ENCODE peak calls at places on chromosomes 12 and 14, in ten cellular contexts. One of them, this sample, is unnamed.
A peak's percentile ranks its signal among the peaks of the same experiment; 100 is the strongest.

GRCh38 chr14:37246427-37246829 is 48.7 kb downstream of the MIPOL1 start:
- DNase-seq in CD4-positive, alpha-beta T cell: no peak
- DNase-seq in astrocyte of the spinal cord: peak; percentile 60
- DNase-seq in tibial artery: no peak
- DNase-seq in kidney epithelial cell: no peak
- DNase-seq in neural crest cell: no peak
- DNase-seq in body of pancreas: no peak
- DNase-seq in GM10248: peak; percentile 19
- DNase-seq in PC-3: peak; percentile 79
- DNase-seq in neural progenitor cell: peak; percentile 65
- DNase-seq in this sample: no peak

GRCh38 chr14:69044965-69045555 is 66.0 kb upstream of the ACTN1 start:
- DNase-seq in CD4-positive, alpha-beta T cell: no peak
- DNase-seq in astrocyte of the spinal cord: peak; percentile 76
- DNase-seq in tibial artery: no peak
- DNase-seq in kidney epithelial cell: no peak
- DNase-seq in neural crest cell: no peak
- DNase-seq in body of pancreas: peak; percentile 34
- DNase-seq in GM10248: no peak
- DNase-seq in PC-3: no peak
- DNase-seq in neural progenitor cell: no peak
- DNase-seq in this sample: no peak

GRCh38 chr12:100716949-100717732 is 77.4 kb upstream of the ANO4 start:
- DNase-seq in CD4-positive, alpha-beta T cell: no peak
- DNase-seq in astrocyte of the spinal cord: peak; percentile 7
- DNase-seq in tibial artery: no peak
- DNase-seq in kidney epithelial cell: no peak
- DNase-seq in neural crest cell: peak; percentile 21
- DNase-seq in body of pancreas: no peak
- DNase-seq in GM10248: no peak
- DNase-seq in PC-3: no peak
- DNase-seq in neural progenitor cell: peak; percentile 81
- DNase-seq in this sample: peak; percentile 30

GRCh38 chr14:36582011-36582873 is at the start of gene NKX2-8:
- DNase-seq in CD4-positive, alpha-beta T cell: no peak
- DNase-seq in astrocyte of the spinal cord: no peak
- DNase-seq in tibial artery: no peak
- DNase-seq in kidney epithelial cell: no peak
- DNase-seq in neural crest cell: no peak
- DNase-seq in body of pancreas: peak; percentile 37
- DNase-seq in GM10248: peak; percentile 9
- DNase-seq in PC-3: no peak
- DNase-seq in neural progenitor cell: peak; percentile 60
- DNase-seq in this sample: no peak

GRCh38 chr12:44542716-44543115 is 333.4 kb downstream of the NELL2 start:
- DNase-seq in CD4-positive, alpha-beta T cell: no peak
- DNase-seq in astrocyte of the spinal cord: no peak
- DNase-seq in tibial artery: no peak
- DNase-seq in kidney epithelial cell: no peak
- DNase-seq in neural crest cell: no peak
- DNase-seq in body of pancreas: no peak
- DNase-seq in GM10248: no peak
- DNase-seq in PC-3: no peak
- DNase-seq in neural progenitor cell: no peak
- DNase-seq in this sample: no peak

GRCh38 chr14:62847168-62847567 is 198.1 kb downstream of the KCNH5 start:
- DNase-seq in CD4-positive, alpha-beta T cell: no peak
- DNase-seq in astrocyte of the spinal cord: no peak
- DNase-seq in tibial artery: no peak
- DNase-seq in kidney epithelial cell: no peak
- DNase-seq in neural crest cell: no peak
- DNase-seq in body of pancreas: no peak
- DNase-seq in GM10248: no peak
- DNase-seq in PC-3: no peak
- DNase-seq in neural progenitor cell: no peak
- DNase-seq in this sample: no peak

GRCh38 chr14:101113108-101113612 is 209.6 kb upstream of the RTL1 start:
- DNase-seq in CD4-positive, alpha-beta T cell: no peak
- DNase-seq in astrocyte of the spinal cord: no peak
- DNase-seq in tibial artery: peak; percentile 14
- DNase-seq in kidney epithelial cell: no peak
- DNase-seq in neural crest cell: no peak
- DNase-seq in body of pancreas: no peak
- DNase-seq in GM10248: no peak
- DNase-seq in PC-3: no peak
- DNase-seq in neural progenitor cell: no peak
- DNase-seq in this sample: no peak

GRCh38 chr12:50057000-50057841 is at the start of gene ASIC1:
- DNase-seq in CD4-positive, alpha-beta T cell: peak; percentile 15
- DNase-seq in astrocyte of the spinal cord: peak; percentile 56
- DNase-seq in tibial artery: peak; percentile 61
- DNase-seq in kidney epithelial cell: no peak
- DNase-seq in neural crest cell: peak; percentile 68
- DNase-seq in body of pancreas: peak; percentile 76
- DNase-seq in GM10248: peak; percentile 57
- DNase-seq in PC-3: peak; percentile 64
- DNase-seq in neural progenitor cell: peak; percentile 88
- DNase-seq in this sample: peak; percentile 67

GRCh38 chr14:61438860-61439765 is 117.7 kb downstream of the PRKCH start:
- DNase-seq in CD4-positive, alpha-beta T cell: no peak
- DNase-seq in astrocyte of the spinal cord: peak; percentile 80
- DNase-seq in tibial artery: peak; percentile 69
- DNase-seq in kidney epithelial cell: no peak
- DNase-seq in neural crest cell: no peak
- DNase-seq in body of pancreas: peak; percentile 48
- DNase-seq in GM10248: peak; percentile 53
- DNase-seq in PC-3: peak; percentile 96
- DNase-seq in neural progenitor cell: peak; percentile 41
- DNase-seq in this sample: no peak

GRCh38 chr14:34398024-34398423 is 64.0 kb downstream of the SPTSSA start:
- DNase-seq in CD4-positive, alpha-beta T cell: no peak
- DNase-seq in astrocyte of the spinal cord: no peak
- DNase-seq in tibial artery: no peak
- DNase-seq in kidney epithelial cell: no peak
- DNase-seq in neural crest cell: no peak
- DNase-seq in body of pancreas: no peak
- DNase-seq in GM10248: no peak
- DNase-seq in PC-3: peak; percentile 17
- DNase-seq in neural progenitor cell: no peak
- DNase-seq in this sample: no peak

GRCh38 chr12:122983789-122984515 is 3.5 kb downstream of the ARL6IP4 start:
- DNase-seq in CD4-positive, alpha-beta T cell: no peak
- DNase-seq in astrocyte of the spinal cord: no peak
- DNase-seq in tibial artery: no peak
- DNase-seq in kidney epithelial cell: no peak
- DNase-seq in neural crest cell: no peak
- DNase-seq in body of pancreas: no peak
- DNase-seq in GM10248: no peak
- DNase-seq in PC-3: no peak
- DNase-seq in neural progenitor cell: no peak
- DNase-seq in this sample: no peak

GRCh38 chr12:2682301-2683282 is 112.2 kb upstream of the FKBP4 start:
- DNase-seq in CD4-positive, alpha-beta T cell: no peak
- DNase-seq in astrocyte of the spinal cord: peak; percentile 41
- DNase-seq in tibial artery: no peak
- DNase-seq in kidney epithelial cell: no peak
- DNase-seq in neural crest cell: peak; percentile 36
- DNase-seq in body of pancreas: peak; percentile 47
- DNase-seq in GM10248: no peak
- DNase-seq in PC-3: peak; percentile 38
- DNase-seq in neural progenitor cell: peak; percentile 78
- DNase-seq in this sample: no peak

GRCh38 chr12:63897931-63898330 is 53.4 kb downstream of the SRGAP1 start:
- DNase-seq in CD4-positive, alpha-beta T cell: no peak
- DNase-seq in astrocyte of the spinal cord: peak; percentile 55
- DNase-seq in tibial artery: no peak
- DNase-seq in kidney epithelial cell: no peak
- DNase-seq in neural crest cell: no peak
- DNase-seq in body of pancreas: peak; percentile 36
- DNase-seq in GM10248: no peak
- DNase-seq in PC-3: no peak
- DNase-seq in neural progenitor cell: no peak
- DNase-seq in this sample: no peak

GRCh38 chr12:70815866-70816470 is 104.6 kb downstream of the PTPRR start:
- DNase-seq in CD4-positive, alpha-beta T cell: no peak
- DNase-seq in astrocyte of the spinal cord: no peak
- DNase-seq in tibial artery: no peak
- DNase-seq in kidney epithelial cell: no peak
- DNase-seq in neural crest cell: no peak
- DNase-seq in body of pancreas: no peak
- DNase-seq in GM10248: no peak
- DNase-seq in PC-3: peak; percentile 83
- DNase-seq in neural progenitor cell: no peak
- DNase-seq in this sample: no peak

GRCh38 chr12:119843100-119843499 is 34.0 kb downstream of the CIT start:
- DNase-seq in CD4-positive, alpha-beta T cell: no peak
- DNase-seq in astrocyte of the spinal cord: peak; percentile 64
- DNase-seq in tibial artery: no peak
- DNase-seq in kidney epithelial cell: no peak
- DNase-seq in neural crest cell: no peak
- DNase-seq in body of pancreas: no peak
- DNase-seq in GM10248: no peak
- DNase-seq in PC-3: no peak
- DNase-seq in neural progenitor cell: no peak
- DNase-seq in this sample: no peak

GRCh38 chr12:51245476-51246253 is 7.0 kb downstream of the DAZAP2 start:
- DNase-seq in CD4-positive, alpha-beta T cell: no peak
- DNase-seq in astrocyte of the spinal cord: no peak
- DNase-seq in tibial artery: no peak
- DNase-seq in kidney epithelial cell: no peak
- DNase-seq in neural crest cell: no peak
- DNase-seq in body of pancreas: no peak
- DNase-seq in GM10248: no peak
- DNase-seq in PC-3: no peak
- DNase-seq in neural progenitor cell: no peak
- DNase-seq in this sample: no peak

GRCh38 chr12:52213541-52214420 is 19.3 kb upstream of the KRT7 start:
- DNase-seq in CD4-positive, alpha-beta T cell: peak; percentile 16
- DNase-seq in astrocyte of the spinal cord: peak; percentile 77
- DNase-seq in tibial artery: peak; percentile 65
- DNase-seq in kidney epithelial cell: no peak
- DNase-seq in neural crest cell: peak; percentile 83
- DNase-seq in body of pancreas: peak; percentile 91
- DNase-seq in GM10248: peak; percentile 76
- DNase-seq in PC-3: peak; percentile 96
- DNase-seq in neural progenitor cell: peak; percentile 90
- DNase-seq in this sample: peak; percentile 79

GRCh38 chr14:28163897-28164296 is 602.7 kb upstream of the FOXG1 start:
- DNase-seq in CD4-positive, alpha-beta T cell: no peak
- DNase-seq in astrocyte of the spinal cord: no peak
- DNase-seq in tibial artery: no peak
- DNase-seq in kidney epithelial cell: no peak
- DNase-seq in neural crest cell: no peak
- DNase-seq in body of pancreas: no peak
- DNase-seq in GM10248: no peak
- DNase-seq in PC-3: no peak
- DNase-seq in neural progenitor cell: no peak
- DNase-seq in this sample: no peak

GRCh38 chr14:102941419-102942011 is 19.1 kb downstream of the AMN start:
- DNase-seq in CD4-positive, alpha-beta T cell: no peak
- DNase-seq in astrocyte of the spinal cord: no peak
- DNase-seq in tibial artery: no peak
- DNase-seq in kidney epithelial cell: no peak
- DNase-seq in neural crest cell: no peak
- DNase-seq in body of pancreas: no peak
- DNase-seq in GM10248: no peak
- DNase-seq in PC-3: no peak
- DNase-seq in neural progenitor cell: no peak
- DNase-seq in this sample: no peak

GRCh38 chr14:70514168-70515069 is 20.4 kb downstream of the ADAM20 start:
- DNase-seq in CD4-positive, alpha-beta T cell: no peak
- DNase-seq in astrocyte of the spinal cord: no peak
- DNase-seq in tibial artery: no peak
- DNase-seq in kidney epithelial cell: no peak
- DNase-seq in neural crest cell: no peak
- DNase-seq in body of pancreas: no peak
- DNase-seq in GM10248: no peak
- DNase-seq in PC-3: peak; percentile 9
- DNase-seq in neural progenitor cell: no peak
- DNase-seq in this sample: no peak

GRCh38 chr14:20682435-20683124 is 1.8 kb upstream of the RNASE4 start:
- DNase-seq in CD4-positive, alpha-beta T cell: peak; percentile 72
- DNase-seq in astrocyte of the spinal cord: peak; percentile 95
- DNase-seq in tibial artery: peak; percentile 94
- DNase-seq in kidney epithelial cell: no peak
- DNase-seq in neural crest cell: peak; percentile 71
- DNase-seq in body of pancreas: peak; percentile 89
- DNase-seq in GM10248: peak; percentile 84
- DNase-seq in PC-3: peak; percentile 91
- DNase-seq in neural progenitor cell: peak; percentile 86
- DNase-seq in this sample: peak; percentile 53
- TF ChIP-seq CTCF in CD4-positive, alpha-beta T cell: no peak
- TF ChIP-seq CTCF in astrocyte of the spinal cord: no peak
- TF ChIP-seq CTCF in tibial artery: no peak
- TF ChIP-seq CTCF in kidney epithelial cell: peak; percentile 15
- TF ChIP-seq CTCF in neural crest cell: no peak
- TF ChIP-seq CTCF in body of pancreas: no peak
- TF ChIP-seq CTCF in GM10248: no peak
- TF ChIP-seq CTCF in PC-3: no peak
- TF ChIP-seq CTCF in neural progenitor cell: no peak
- TF ChIP-seq CTCF in this sample: no peak

GRCh38 chr12:14986449-14986848 is 13.6 kb downstream of the PDE6H start:
- DNase-seq in CD4-positive, alpha-beta T cell: no peak
- DNase-seq in astrocyte of the spinal cord: no peak
- DNase-seq in tibial artery: no peak
- DNase-seq in kidney epithelial cell: no peak
- DNase-seq in neural crest cell: no peak
- DNase-seq in body of pancreas: no peak
- DNase-seq in GM10248: no peak
- DNase-seq in PC-3: no peak
- DNase-seq in neural progenitor cell: no peak
- DNase-seq in this sample: no peak
- TF ChIP-seq CTCF in CD4-positive, alpha-beta T cell: peak; percentile 21
- TF ChIP-seq CTCF in astrocyte of the spinal cord: peak; percentile 11
- TF ChIP-seq CTCF in tibial artery: no peak
- TF ChIP-seq CTCF in kidney epithelial cell: peak; percentile 2
- TF ChIP-seq CTCF in neural crest cell: no peak
- TF ChIP-seq CTCF in body of pancreas: peak; percentile 8
- TF ChIP-seq CTCF in GM10248: no peak
- TF ChIP-seq CTCF in PC-3: peak; percentile 26
- TF ChIP-seq CTCF in neural progenitor cell: no peak
- TF ChIP-seq CTCF in this sample: no peak

GRCh38 chr12:26863515-26863914 is 30.5 kb upstream of the ITPR2 start:
- DNase-seq in CD4-positive, alpha-beta T cell: no peak
- DNase-seq in astrocyte of the spinal cord: no peak
- DNase-seq in tibial artery: no peak
- DNase-seq in kidney epithelial cell: no peak
- DNase-seq in neural crest cell: no peak
- DNase-seq in body of pancreas: no peak
- DNase-seq in GM10248: no peak
- DNase-seq in PC-3: peak; percentile 28
- DNase-seq in neural progenitor cell: peak; percentile 12
- DNase-seq in this sample: no peak
- TF ChIP-seq CTCF in CD4-positive, alpha-beta T cell: no peak
- TF ChIP-seq CTCF in astrocyte of the spinal cord: peak; percentile 47
- TF ChIP-seq CTCF in tibial artery: no peak
- TF ChIP-seq CTCF in kidney epithelial cell: no peak
- TF ChIP-seq CTCF in neural crest cell: peak; percentile 45
- TF ChIP-seq CTCF in body of pancreas: no peak
- TF ChIP-seq CTCF in GM10248: no peak
- TF ChIP-seq CTCF in PC-3: peak; percentile 60
- TF ChIP-seq CTCF in neural progenitor cell: peak; percentile 48
- TF ChIP-seq CTCF in this sample: peak; percentile 38

GRCh38 chr12:66144796-66145754 is 14.5 kb upstream of the LLPH start:
- DNase-seq in CD4-positive, alpha-beta T cell: no peak
- DNase-seq in astrocyte of the spinal cord: peak; percentile 67
- DNase-seq in tibial artery: peak; percentile 61
- DNase-seq in kidney epithelial cell: peak; percentile 35
- DNase-seq in neural crest cell: no peak
- DNase-seq in body of pancreas: peak; percentile 46
- DNase-seq in GM10248: no peak
- DNase-seq in PC-3: peak; percentile 91
- DNase-seq in neural progenitor cell: peak; percentile 35
- DNase-seq in this sample: no peak
- TF ChIP-seq CTCF in CD4-positive, alpha-beta T cell: peak; percentile 36
- TF ChIP-seq CTCF in astrocyte of the spinal cord: peak; percentile 55
- TF ChIP-seq CTCF in tibial artery: peak; percentile 49
- TF ChIP-seq CTCF in kidney epithelial cell: peak; percentile 67
- TF ChIP-seq CTCF in neural crest cell: peak; percentile 75
- TF ChIP-seq CTCF in body of pancreas: no peak
- TF ChIP-seq CTCF in GM10248: no peak
- TF ChIP-seq CTCF in PC-3: peak; percentile 93
- TF ChIP-seq CTCF in neural progenitor cell: peak; percentile 69
- TF ChIP-seq CTCF in this sample: peak; percentile 73